ENCODE peak calls at places on chromosomes 11 and 22, in four cellular contexts. J is IMR-90, P is Peyer's patch, T is H9. D is an unnamed sample.

GRCh38 chr11:76962583-76963416 is 71.4 kb upstream of the B3GNT6 start:
- DNase-seq in P (no peak), J (no peak), T (no peak), D (no peak)

GRCh38 chr11:13283636-13284035 is 6.0 kb downstream of the BMAL1 start:
- DNase-seq in P (no peak), T (peak; percentile 81), J (no peak), D (no peak)

GRCh38 chr22:37518509-37519267 is 527 bp downstream of the CARD10 start:
- DNase-seq in J (no peak), T (no peak), P (no peak), D (peak; percentile 57)

GRCh38 chr11:15378941-15379340 is 264.2 kb downstream of the INSC start:
- DNase-seq in J (no peak), P (no peak), T (no peak), D (no peak)

GRCh38 chr11:134558258-134558835 is 146.3 kb upstream of the B3GAT1 start:
- DNase-seq in P (no peak), J (no peak), T (no peak), D (no peak)

GRCh38 chr22:44146088-44146861 is 34.5 kb upstream of the PARVG start:
- DNase-seq in P (no peak), T (peak; percentile 56), J (no peak), D (no peak)

GRCh38 chr22:19892249-19892879 is 37.7 kb upstream of the GNB1L start:
- DNase-seq in J (peak; percentile 53), T (no peak), P (peak; percentile 40), D (no peak)

GRCh38 chr11:28146123-28146751 is 38.0 kb downstream of the METTL15 start:
- DNase-seq in P (no peak), J (peak; percentile 92), T (no peak), D (no peak)

GRCh38 chr11:66045177-66045639 is 3.8 kb downstream of the GAL3ST3 start:
- DNase-seq in P (peak; percentile 76), J (peak; percentile 70), T (peak; percentile 91), D (no peak)

GRCh38 chr11:829116-829945 is 1.6 kb downstream of the CRACR2B start:
- DNase-seq in P (peak; percentile 65), J (no peak), T (peak; percentile 58), D (no peak)

GRCh38 chr11:123473941-123474668 is 44.0 kb downstream of the GRAMD1B start:
- DNase-seq in T (no peak), P (no peak), J (peak; percentile 98), D (no peak)

GRCh38 chr11:31417357-31417756 is 47.7 kb downstream of the DNAJC24 start:
- DNase-seq in P (no peak), T (no peak), J (no peak), D (no peak)

GRCh38 chr11:12677131-12677530 is 2.9 kb downstream of the TEAD1 start:
- DNase-seq in T (no peak), J (no peak), P (no peak), D (no peak)

GRCh38 chr11:121236115-121237001 is 56.2 kb upstream of the SC5D start:
- DNase-seq in T (no peak), P (no peak), J (no peak), D (no peak)

GRCh38 chr11:69435161-69435990 is 46.1 kb upstream of the LINC01488 start:
- DNase-seq in P (no peak), J (no peak), T (no peak), D (no peak)

GRCh38 chr11:30917859-30918478 is 331.8 kb upstream of the MPPED2 start:
- DNase-seq in T (no peak), J (peak; percentile 42), P (no peak), D (no peak)

GRCh38 chr11:131760191-131760951 is 390.0 kb downstream of the NTM start:
- DNase-seq in J (peak; percentile 95), P (no peak), T (peak; percentile 75), D (no peak)

GRCh38 chr11:33379931-33380330 is 122.8 kb downstream of the HIPK3 start:
- DNase-seq in P (peak; percentile 39), J (no peak), T (no peak), D (no peak)

GRCh38 chr11:19218801-19219460 is 17.1 kb upstream of the CSRP3 start:
- DNase-seq in T (no peak), P (no peak), J (no peak), D (no peak)

GRCh38 chr11:111846640-111847039 is 24.7 kb downstream of the ALG9 start:
- DNase-seq in J (peak; percentile 92), P (no peak), T (no peak), D (no peak)

GRCh38 chr22:43094085-43094484 is 4.9 kb upstream of the TTLL1 start:
- DNase-seq in P (no peak), J (peak; percentile 18), T (peak; percentile 57), D (no peak)

GRCh38 chr11:282630-283360 is 4.6 kb downstream of the NLRP6 start:
- DNase-seq in T (no peak), P (no peak), J (no peak), D (no peak)

GRCh38 chr22:17319541-17319940 is 49.7 kb upstream of the CECR2 start:
- DNase-seq in P (no peak), T (no peak), J (no peak), D (no peak)

GRCh38 chr11:30789270-30789669 is 203.1 kb upstream of the MPPED2 start:
- DNase-seq in J (peak; percentile 70), P (no peak), T (no peak), D (no peak)

GRCh38 chr11:24356501-24356900 is 140.4 kb upstream of the LUZP2 start:
- DNase-seq in P (no peak), T (no peak), J (peak; percentile 1), D (no peak)

GRCh38 chr22:38696606-38697005 is 4.1 kb downstream of the JOSD1 start:
- DNase-seq in J (peak; percentile 92), T (no peak), P (no peak), D (no peak)

GRCh38 chr22:45683248-45683647 is 11.6 kb downstream of the ATXN10 start:
- DNase-seq in T (no peak), J (no peak), P (peak; percentile 26), D (no peak)

GRCh38 chr11:45665206-45665932 is at the start of gene CHST1:
- DNase-seq in J (no peak), T (peak; percentile 51), P (no peak), D (no peak)

GRCh38 chr11:2314136-2314524 is 12.3 kb downstream of the TSPAN32 start:
- DNase-seq in T (no peak), P (no peak), J (no peak), D (peak; percentile 27)

GRCh38 chr11:2311456-2312201 is 9.8 kb downstream of the TSPAN32 start:
- DNase-seq in P (no peak), T (no peak), J (no peak), D (peak; percentile 61)

GRCh38 chr11:2313051-2313951 is 11.5 kb downstream of the TSPAN32 start:
- DNase-seq in P (no peak), T (no peak), J (no peak), D (peak; percentile 38)

GRCh38 chr11:2310786-2311455 is 9.1 kb downstream of the TSPAN32 start:
- DNase-seq in P (no peak), T (no peak), J (no peak), D (peak; percentile 58)

GRCh38 chr11:2312232-2313042 is 10.6 kb downstream of the TSPAN32 start:
- DNase-seq in T (no peak), P (no peak), J (peak; percentile 49), D (peak; percentile 47)
- TF ChIP-seq CTCF in T (peak; percentile 46), P (no peak), J (no peak), D (no peak)

DNA sequence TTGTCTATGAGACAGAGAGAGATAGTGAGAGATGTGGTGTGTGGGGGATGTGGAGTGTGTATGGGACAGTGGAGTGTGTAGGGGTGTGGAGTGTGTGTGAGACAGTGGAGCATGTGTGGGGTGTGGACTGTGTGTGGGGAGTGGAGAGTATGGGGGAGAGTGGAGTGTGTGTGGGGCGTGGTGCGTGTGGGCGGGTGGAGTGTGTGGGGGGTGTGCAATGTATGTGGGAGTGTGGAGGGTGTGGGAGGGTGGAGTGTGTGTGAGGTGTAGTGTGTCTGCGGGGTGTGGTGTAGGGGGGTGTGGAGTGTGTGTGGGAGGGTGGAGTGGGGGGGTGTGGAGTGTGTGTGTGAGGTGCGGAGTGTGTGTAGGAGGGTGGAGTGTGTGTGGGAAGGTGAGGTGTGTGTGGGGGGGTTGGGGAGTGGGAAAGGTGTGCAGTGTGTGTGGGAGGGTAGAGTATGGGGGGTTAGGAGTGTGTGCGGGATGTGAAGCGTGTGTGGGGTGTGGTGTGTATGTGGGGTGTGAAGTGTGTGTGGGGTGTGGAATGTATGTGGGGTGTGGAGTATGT is 356.9 kb downstream of the CADM1 start:
- DNase-seq in T (no peak), P (no peak), J (no peak), D (no peak)
- TF ChIP-seq CTCF in T (no peak), P (no peak), J (no peak), D (no peak)

GRCh38 chr11:101008961-101009684 is 120.5 kb downstream of the PGR start:
- DNase-seq in J (no peak), P (no peak), T (no peak), D (no peak)

GRCh38 chr11:100999756-101000155 is 129.9 kb downstream of the PGR start:
- DNase-seq in T (no peak), P (no peak), J (no peak), D (no peak)

DNA sequence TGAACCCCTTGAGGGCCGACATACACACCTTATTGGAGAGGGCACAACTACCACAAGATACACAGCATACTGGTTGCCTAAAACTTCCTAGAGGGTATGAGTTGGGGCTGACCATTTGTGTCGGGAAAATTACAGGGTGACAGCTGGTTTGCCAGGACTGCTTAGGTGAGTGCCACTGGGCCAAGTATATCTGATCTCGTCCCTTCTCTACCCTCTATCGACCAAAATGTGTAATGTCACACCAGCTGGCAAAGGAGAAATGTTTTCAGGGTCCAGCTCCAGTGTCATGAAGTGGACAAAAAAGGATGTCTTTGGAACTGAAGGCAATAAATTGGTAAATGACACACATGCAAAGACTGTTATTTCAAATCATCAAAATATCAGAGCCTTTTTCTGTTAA is 126.1 kb downstream of the PGR start:
- DNase-seq in T (peak; percentile 37), J (no peak), P (no peak), D (no peak)
- TF ChIP-seq CTCF in T (peak; percentile 43), J (no peak), P (no peak), D (no peak)

DNA sequence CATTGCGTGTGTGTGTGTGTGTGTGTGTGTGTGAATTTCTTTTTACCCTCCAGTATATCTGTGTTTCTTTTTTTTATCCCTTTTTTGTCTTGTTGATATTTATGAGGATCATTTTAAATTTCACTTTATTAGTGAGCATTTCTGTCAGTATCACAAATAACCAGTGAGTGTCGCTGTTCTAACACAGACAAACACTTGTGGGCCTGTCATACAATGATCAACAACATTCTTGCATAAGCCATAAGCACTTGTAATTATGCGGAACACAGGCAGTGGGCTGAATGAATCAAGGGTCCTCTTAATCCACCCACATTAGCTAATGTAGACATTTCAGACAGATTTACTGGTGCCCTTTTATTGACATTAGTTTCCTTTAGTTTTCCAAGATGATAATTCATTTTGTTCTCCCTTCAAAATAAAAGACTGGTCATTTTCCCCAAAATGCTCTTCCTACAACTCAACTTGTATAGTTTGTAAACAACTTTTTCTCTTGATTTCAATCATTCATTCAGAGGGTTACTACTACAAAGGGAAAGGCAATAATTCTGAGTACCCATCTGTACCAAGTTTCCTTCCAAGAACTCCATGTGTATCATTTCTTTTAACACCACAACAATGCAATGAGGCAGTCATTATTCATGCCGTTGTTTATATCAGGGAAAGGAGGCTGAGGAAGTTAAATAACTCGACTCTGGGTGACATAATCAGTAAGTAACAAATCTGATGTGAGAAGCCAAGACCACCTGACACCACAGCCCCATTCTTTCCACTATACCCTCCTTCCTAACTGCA is 34.6 kb upstream of the ANO3 start:
- DNase-seq in J (peak; percentile 75), P (no peak), T (no peak), D (no peak)
- TF ChIP-seq CTCF in J (peak; percentile 77), P (peak; percentile 58), T (peak; percentile 79), D (peak; percentile 78)

GRCh38 chr11:129278586-129279319 is 86.6 kb upstream of the ARHGAP32 start:
- DNase-seq in T (no peak), J (no peak), P (no peak), D (no peak)
- TF ChIP-seq CTCF in T (peak; percentile 20), J (peak; percentile 20), P (no peak), D (peak; percentile 9)